ENCODE peak calls at places on chromosomes 3 and 15, in six cellular contexts. U is PC-9, V is WTC11, G is OCI-LY7, J is kidney, X is choroid plexus epithelial cell. B is an unnamed sample.

GRCh38 chr3:112651076-112651475 is 10.1 kb upstream of the CCDC80 start:
- DNase-seq in U (no peak), V (no peak), G (no peak), J (no peak), X (no peak), B (no peak)

GRCh38 chr3:46395210-46395661 is 11.6 kb downstream of the CCR5AS start:
- DNase-seq in U (peak), V (peak), G (no peak), J (no peak), X (peak), B (no peak)

GRCh38 chr3:10983219-10983916 is 9.2 kb upstream of the SLC6A1 start:
- DNase-seq in U (no peak), V (peak), G (peak), J (no peak), X (peak), B (no peak)

GRCh38 chr15:74458473-74458872 is 2.5 kb downstream of the UBL7 start:
- DNase-seq in U (no peak), V (no peak), G (no peak), J (no peak), X (no peak), B (no peak)

GRCh38 chr15:74954515-74954914 is 2.1 kb downstream of the RPP25 start:
- DNase-seq in U (no peak), V (no peak), G (no peak), J (peak), X (peak), B (no peak)

GRCh38 chr15:38576261-38576660 is 11.6 kb upstream of the RASGRP1 start:
- DNase-seq in U (no peak), V (no peak), G (no peak), J (no peak), X (no peak), B (no peak)

GRCh38 chr3:159380891-159381290 is 579.0 kb downstream of the MFSD1 start:
- DNase-seq in U (no peak), V (no peak), G (no peak), J (no peak), X (no peak), B (no peak)

GRCh38 chr3:13023251-13024055 is 49.8 kb downstream of the IQSEC1 start:
- DNase-seq in U (peak), V (no peak), G (peak), J (peak), X (peak), B (no peak)

GRCh38 chr15:33964665-33965040 is 3.6 kb upstream of the CHRM5 start:
- DNase-seq in U (no peak), V (no peak), G (no peak), J (no peak), X (peak), B (no peak)

GRCh38 chr3:52792413-52792812 is 2.2 kb upstream of the ITIH3 start:
- DNase-seq in U (no peak), V (peak), G (peak), J (no peak), X (no peak), B (no peak)

GRCh38 chr3:141412087-141412935 is 44.0 kb downstream of the ZBTB38 start:
- DNase-seq in U (peak), V (no peak), G (peak), J (no peak), X (peak), B (peak)

GRCh38 chr15:91482799-91483198 is 370.7 kb upstream of the SLCO3A1 start:
- DNase-seq in U (no peak), V (no peak), G (no peak), J (no peak), X (no peak), B (no peak)

GRCh38 chr3:14602804-14603644 is 48.5 kb upstream of the CCDC174 start:
- DNase-seq in U (no peak), V (peak), G (no peak), J (no peak), X (no peak), B (no peak)

GRCh38 chr3:57120040-57120802 is 44.9 kb downstream of the IL17RD start:
- DNase-seq in U (no peak), V (no peak), G (no peak), J (no peak), X (no peak), B (no peak)

GRCh38 chr3:118817748-118818165 is 216.9 kb downstream of the IGSF11 start:
- DNase-seq in U (no peak), V (peak), G (peak), J (no peak), X (peak), B (peak)

GRCh38 chr15:34119291-34119690 is 17.4 kb downstream of the PGBD4 start:
- DNase-seq in U (no peak), V (no peak), G (no peak), J (no peak), X (peak), B (no peak)

GRCh38 chr3:149384911-149385321 is 7.5 kb upstream of the TM4SF1 start:
- DNase-seq in U (peak), V (no peak), G (no peak), J (no peak), X (peak), B (peak)

GRCh38 chr15:96720251-96720650 is 389.8 kb downstream of the NR2F2 start:
- DNase-seq in U (no peak), V (no peak), G (no peak), J (no peak), X (no peak), B (no peak)

GRCh38 chr3:32951410-32951811 is at the start of gene CCR4:
- DNase-seq in U (no peak), V (no peak), G (no peak), J (no peak), X (no peak), B (no peak)

GRCh38 chr3:116242825-116243224 is 202.5 kb downstream of the LSAMP start:
- DNase-seq in U (no peak), V (no peak), G (no peak), J (no peak), X (no peak), B (no peak)

GRCh38 chr3:45140392-45140791 is 5.8 kb downstream of the CDCP1 start:
- DNase-seq in U (no peak), V (no peak), G (no peak), J (peak), X (no peak), B (no peak)

GRCh38 chr15:67646847-67647246 is 104.3 kb downstream of the MAP2K5 start:
- DNase-seq in U (no peak), V (no peak), G (no peak), J (no peak), X (no peak), B (no peak)

GRCh38 chr15:101510212-101511197 is 21.0 kb upstream of the PCSK6 start:
- DNase-seq in U (no peak), V (no peak), G (no peak), J (no peak), X (no peak), B (no peak)

GRCh38 chr15:69011641-69012040 is 2.9 kb upstream of the NOX5 start:
- DNase-seq in U (no peak), V (no peak), G (no peak), J (no peak), X (no peak), B (no peak)

GRCh38 chr3:155316450-155316849 is 23.0 kb upstream of the STRIT1 start:
- DNase-seq in U (no peak), V (no peak), G (no peak), J (no peak), X (no peak), B (no peak)

GRCh38 chr15:82186161-82186560 is 76.4 kb downstream of the EFL1 start:
- DNase-seq in U (no peak), V (no peak), G (no peak), J (no peak), X (no peak), B (no peak)

GRCh38 chr3:174280186-174280585 is 578.9 kb upstream of the NAALADL2 start:
- DNase-seq in U (no peak), V (no peak), G (no peak), J (no peak), X (no peak), B (no peak)

GRCh38 chr3:114447545-114447944 is 153.7 kb downstream of the TIGIT start:
- DNase-seq in U (no peak), V (no peak), G (peak), J (no peak), X (peak), B (no peak)
- TF ChIP-seq CTCF in U (no peak), V (no peak), G (peak), J (no peak), X (no peak), B (no peak)

GRCh38 chr3:188830955-188831354 is 340.8 kb upstream of the TPRG1 start:
- DNase-seq in U (no peak), V (no peak), G (peak), J (no peak), X (peak), B (no peak)
- TF ChIP-seq CTCF in U (peak), V (no peak), G (peak), J (no peak), X (peak), B (no peak)

DNA sequence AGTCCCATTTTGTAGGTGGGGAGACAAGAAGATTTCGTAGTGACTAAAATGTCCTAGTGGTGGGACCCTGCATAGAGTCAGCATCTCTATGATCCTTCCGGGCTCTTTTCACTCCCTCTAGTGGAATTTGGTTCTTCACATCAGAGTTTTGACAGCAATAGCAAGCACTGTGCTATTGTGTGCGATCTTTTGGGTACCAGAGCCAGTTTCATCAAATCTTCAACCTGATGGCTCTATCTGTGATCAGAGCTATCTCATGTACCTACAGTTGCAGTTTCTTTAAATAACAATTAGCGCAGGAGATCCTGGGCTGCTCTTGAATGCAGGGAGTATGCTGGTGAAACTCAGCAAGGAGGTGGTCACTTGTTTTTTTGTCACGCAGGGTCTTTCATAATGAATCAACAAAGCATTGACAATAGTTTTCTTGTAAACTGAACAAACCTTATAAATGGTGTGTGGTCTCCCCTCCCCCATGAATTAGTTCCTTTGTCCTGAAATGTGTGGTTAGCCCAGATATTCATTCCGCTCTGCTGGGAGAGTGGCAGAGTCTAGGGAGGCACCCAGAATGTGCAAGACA is 257.2 kb upstream of the SOX2 start:
- DNase-seq in U (no peak), V (no peak), G (no peak), J (no peak), X (no peak), B (no peak)
- TF ChIP-seq CTCF in U (no peak), V (no peak), G (peak), J (no peak), X (no peak), B (no peak)

DNA sequence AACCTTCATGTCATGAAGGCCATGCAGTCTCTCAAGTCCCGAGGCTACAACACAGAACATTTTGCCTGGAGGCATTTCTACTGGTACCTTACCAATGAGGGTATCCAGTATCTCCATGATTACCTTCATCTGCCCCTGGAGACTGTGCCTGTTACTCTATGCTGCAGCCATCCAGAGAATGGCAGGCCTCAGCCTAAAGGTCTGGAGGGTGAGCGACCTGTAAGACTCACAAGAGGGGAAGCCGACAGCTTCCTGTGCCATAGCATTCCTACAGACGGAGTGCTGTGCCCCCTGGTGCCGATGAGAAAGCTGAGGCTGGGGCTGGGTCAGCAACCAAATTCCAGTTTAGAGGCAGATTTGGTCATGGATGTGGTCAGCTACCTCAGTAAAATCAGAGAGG is 51.3 kb upstream of the CADPS start:
- DNase-seq in U (no peak), V (peak), G (no peak), J (no peak), X (no peak), B (no peak)
- TF ChIP-seq CTCF in U (no peak), V (no peak), G (no peak), J (no peak), X (no peak), B (no peak)

DNA sequence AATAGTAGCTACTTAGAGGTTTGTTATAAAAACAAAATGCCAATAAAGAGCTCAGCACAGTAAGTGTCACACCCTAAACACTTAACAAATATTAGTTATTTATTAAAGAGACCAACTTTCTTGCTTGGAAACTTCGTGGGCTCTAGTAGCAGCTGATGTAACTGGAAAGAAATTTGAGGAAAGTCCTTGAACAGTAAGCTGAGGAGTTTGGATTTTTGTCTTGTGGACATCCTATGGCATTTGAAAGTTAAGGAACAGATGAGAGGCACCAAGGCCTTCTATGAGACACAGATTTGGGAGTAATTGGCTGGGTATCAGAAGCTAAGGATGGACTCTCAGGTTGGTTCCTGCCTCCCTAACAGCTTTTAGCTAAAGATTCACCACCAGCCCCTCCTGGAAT is 59.6 kb upstream of the FILIP1L start:
- DNase-seq in U (no peak), V (no peak), G (no peak), J (no peak), X (no peak), B (no peak)
- TF ChIP-seq CTCF in U (no peak), V (no peak), G (no peak), J (no peak), X (no peak), B (no peak)

DNA sequence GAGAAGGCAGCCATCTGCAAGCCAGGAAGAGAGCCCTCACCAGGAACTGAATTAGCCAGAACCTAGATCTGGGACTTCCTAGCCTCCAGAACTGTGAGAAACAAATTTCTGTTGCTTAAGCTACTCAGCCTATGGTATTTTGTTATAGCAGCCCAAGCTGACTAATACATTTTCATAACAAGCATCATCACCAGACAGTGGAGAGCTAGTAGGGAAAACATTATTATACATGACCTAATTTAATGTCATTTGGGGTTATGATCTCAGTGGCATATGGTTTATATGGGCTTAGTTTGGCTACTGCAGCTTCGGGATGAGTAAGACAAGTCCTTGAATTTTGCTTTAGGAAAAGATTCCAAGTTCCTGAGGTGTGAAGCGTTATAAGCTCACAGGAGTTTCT is 35.6 kb downstream of the LNP1 start:
- DNase-seq in U (no peak), V (no peak), G (no peak), J (no peak), X (no peak), B (no peak)
- TF ChIP-seq CTCF in U (no peak), V (no peak), G (no peak), J (no peak), X (no peak), B (no peak)

DNA sequence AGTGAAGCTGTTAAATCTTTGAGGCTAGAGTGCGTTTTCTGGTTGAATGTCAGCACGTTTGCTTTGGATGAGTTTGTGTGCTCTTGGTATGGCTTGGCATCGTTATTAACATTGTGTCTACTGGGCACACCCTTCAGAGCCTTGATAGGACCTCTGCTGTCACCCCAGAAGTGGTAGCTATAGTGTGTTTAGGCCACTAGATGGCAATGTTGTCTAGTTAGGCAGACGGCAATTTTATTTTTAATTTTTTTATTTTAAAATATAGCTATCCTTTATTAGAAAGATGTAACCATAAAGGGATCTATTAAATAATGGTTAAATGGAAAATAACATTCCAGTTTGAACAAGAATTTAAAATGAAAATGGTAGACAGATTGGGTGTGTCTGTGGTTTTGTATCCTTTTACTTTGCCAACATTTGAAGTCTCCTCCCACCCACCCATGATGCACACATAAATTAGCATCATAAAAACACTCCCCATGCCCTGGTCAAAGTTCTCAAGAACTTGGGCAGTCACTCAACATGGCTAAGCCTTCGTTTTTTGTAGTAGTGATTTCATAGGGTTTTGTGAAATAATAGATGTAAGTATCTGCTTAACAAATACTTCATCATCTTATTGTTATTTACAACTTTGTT is 200.7 kb downstream of the KCNH8 start:
- DNase-seq in U (no peak), V (no peak), G (peak), J (no peak), X (peak), B (no peak)
- TF ChIP-seq CTCF in U (peak), V (peak), G (peak), J (peak), X (peak), B (peak)

GRCh38 chr15:99962006-99962561 is 228.8 kb upstream of the LYSMD4 start:
- DNase-seq in U (no peak), V (no peak), G (no peak), J (no peak), X (no peak), B (no peak)
- TF ChIP-seq CTCF in U (no peak), V (no peak), G (no peak), J (no peak), X (no peak), B (no peak)